ENCODE peak calls at places on chromosome 7, in seven cellular contexts. K, V, T, X, M, I and S are unnamed samples.

GRCh38 chr7:92159-92767 is 100.1 kb upstream of the FAM20C start:
- DNase-seq in K (no peak), V (no peak), T (no peak), X (peak; percentile 70), M (no peak), I (no peak), S (no peak)

GRCh38 chr7:24965831-24966708 is 13.9 kb downstream of the OSBPL3 start:
- DNase-seq in K (no peak), V (no peak), T (no peak), X (peak; percentile 35), M (peak; percentile 27), I (no peak), S (no peak)

GRCh38 chr7:32163141-32163806 is 93.1 kb upstream of the PDE1C start:
- DNase-seq in K (no peak), V (no peak), T (no peak), X (no peak), M (no peak), I (no peak), S (peak; percentile 78)

GRCh38 chr7:41809487-41810257 is 106.8 kb upstream of the INHBA start:
- DNase-seq in K (no peak), V (no peak), T (no peak), X (no peak), M (no peak), I (no peak), S (no peak)

GRCh38 chr7:1345796-1346532 is 113.3 kb downstream of the UNCX start:
- DNase-seq in K (no peak), V (no peak), T (no peak), X (no peak), M (no peak), I (no peak), S (no peak)

GRCh38 chr7:139358541-139359365 is 941 bp upstream of the LUC7L2 start:
- DNase-seq in K (peak; percentile 18), V (no peak), T (no peak), X (no peak), M (peak; percentile 43), I (no peak), S (no peak)

GRCh38 chr7:138565451-138566114 is 105.5 kb downstream of the TRIM24 start:
- DNase-seq in K (no peak), V (no peak), T (no peak), X (no peak), M (no peak), I (no peak), S (no peak)

GRCh38 chr7:128872394-128872824 is 9.8 kb downstream of the ATP6V1F start:
- DNase-seq in K (no peak), V (no peak), T (no peak), X (no peak), M (no peak), I (no peak), S (no peak)

GRCh38 chr7:79452032-79452494 is 1.4 kb downstream of the MAGI2 start:
- DNase-seq in K (peak; percentile 43), V (peak; percentile 61), T (peak; percentile 91), X (peak; percentile 72), M (no peak), I (peak; percentile 64), S (peak; percentile 55)

GRCh38 chr7:97373743-97374142 is 256.2 kb downstream of the SDHAF3 start:
- DNase-seq in K (no peak), V (no peak), T (no peak), X (no peak), M (no peak), I (no peak), S (no peak)

GRCh38 chr7:47941136-47941844 is 7.0 kb downstream of the PKD1L1 start:
- DNase-seq in K (no peak), V (no peak), T (no peak), X (no peak), M (no peak), I (no peak), S (peak; percentile 43)

GRCh38 chr7:88075216-88075615 is 141.2 kb downstream of the ADAM22 start:
- DNase-seq in K (no peak), V (no peak), T (no peak), X (no peak), M (no peak), I (no peak), S (no peak)

GRCh38 chr7:46752881-46753366 is 829.0 kb downstream of the TNS3 start:
- DNase-seq in K (no peak), V (no peak), T (no peak), X (no peak), M (no peak), I (no peak), S (no peak)

GRCh38 chr7:66729274-66729673 is 11.3 kb upstream of the RABGEF1 start:
- DNase-seq in K (no peak), V (no peak), T (no peak), X (no peak), M (no peak), I (no peak), S (no peak)

GRCh38 chr7:41886257-41886905 is 183.5 kb upstream of the INHBA start:
- DNase-seq in K (no peak), V (no peak), T (no peak), X (no peak), M (no peak), I (no peak), S (peak; percentile 82)

GRCh38 chr7:74029991-74030415 is 2.0 kb downstream of the ELN start:
- DNase-seq in K (no peak), V (no peak), T (peak; percentile 81), X (peak; percentile 22), M (no peak), I (no peak), S (no peak)

GRCh38 chr7:1700536-1701333 is 30.7 kb downstream of the ELFN1 start:
- DNase-seq in K (no peak), V (no peak), T (no peak), X (no peak), M (no peak), I (no peak), S (no peak)

GRCh38 chr7:80468931-80469714 is 42.7 kb downstream of the GNAT3 start:
- DNase-seq in K (no peak), V (no peak), T (no peak), X (no peak), M (no peak), I (no peak), S (no peak)

GRCh38 chr7:22002731-22003130 is 57.0 kb upstream of the CDCA7L start:
- DNase-seq in K (no peak), V (no peak), T (no peak), X (no peak), M (no peak), I (no peak), S (no peak)

GRCh38 chr7:94060772-94061171 is 56.6 kb upstream of the BET1 start:
- DNase-seq in K (no peak), V (no peak), T (no peak), X (no peak), M (no peak), I (no peak), S (no peak)